ENCODE peak calls at places on chromosomes 13 and 19, in six cellular contexts. S is amygdala; T is cardiac fibroblast; P is effector CD4-positive, alpha-beta T cell; N is A549; M is PC-3. K is an unnamed sample.
A peak's percentile ranks its signal among the peaks of the same experiment; 100 is the strongest.

GRCh38 chr13:93029536-93029935 is 197.1 kb upstream of the GPC6 start:
- DNase-seq in M (no peak), P (no peak), T (peak; percentile 32), N (no peak), S (no peak), K (no peak)

GRCh38 chr19:47330466-47330869 is 1.5 kb upstream of the C5AR2 start:
- DNase-seq in N (no peak), M (no peak), P (no peak), S (no peak), T (peak; percentile 8), K (no peak)

GRCh38 chr19:38386300-38386967 is 1.4 kb downstream of the GGN start:
- DNase-seq in N (no peak), S (no peak), T (no peak), M (no peak), P (no peak), K (no peak)

GRCh38 chr13:30149248-30149647 is 158.1 kb downstream of the KATNAL1 start:
- DNase-seq in M (no peak), P (no peak), N (no peak), T (no peak), S (no peak), K (no peak)

GRCh38 chr13:101415358-101416174 is 742 bp downstream of the NALCN start:
- DNase-seq in S (peak; percentile 72), N (peak; percentile 4), P (no peak), M (no peak), T (no peak), K (no peak)

GRCh38 chr13:114128624-114129522 is 3.5 kb downstream of the RASA3 start:
- DNase-seq in M (peak; percentile 77), N (no peak), S (no peak), P (peak; percentile 86), T (peak; percentile 89), K (peak; percentile 73)

GRCh38 chr19:9945319-9945966 is 9.1 kb upstream of the OLFM2 start:
- DNase-seq in T (peak; percentile 99), N (peak; percentile 37), P (no peak), S (peak; percentile 3), M (peak; percentile 87), K (no peak)

GRCh38 chr13:67139551-67139950 is 90.6 kb downstream of the PCDH9 start:
- DNase-seq in M (no peak), S (no peak), T (no peak), P (no peak), N (no peak), K (no peak)

GRCh38 chr19:46447824-46448223 is 19.1 kb upstream of the PNMA8C start:
- DNase-seq in P (no peak), T (no peak), M (no peak), N (no peak), S (no peak), K (no peak)

GRCh38 chr19:3291644-3292043 is 67.2 kb downstream of the CELF5 start:
- DNase-seq in P (no peak), T (no peak), M (no peak), N (no peak), S (no peak), K (no peak)

GRCh38 chr19:7560271-7560670 is 24.8 kb downstream of the PNPLA6 start:
- DNase-seq in P (no peak), T (no peak), M (no peak), S (no peak), N (peak; percentile 31), K (no peak)

GRCh38 chr13:26920614-26921355 is 160.2 kb upstream of the GPR12 start:
- DNase-seq in T (no peak), P (no peak), N (no peak), M (no peak), S (no peak), K (no peak)

GRCh38 chr19:40282920-40283319 is 2.2 kb downstream of the AKT2 start:
- DNase-seq in P (no peak), S (no peak), N (no peak), T (no peak), M (no peak), K (no peak)

GRCh38 chr13:87129602-87130300 is 541.4 kb upstream of the SLITRK5 start:
- DNase-seq in T (peak; percentile 21), S (no peak), N (no peak), P (no peak), M (peak; percentile 23), K (no peak)

GRCh38 chr13:38369058-38369457 is 19.4 kb downstream of the UFM1 start:
- DNase-seq in P (no peak), N (no peak), S (no peak), T (no peak), M (no peak), K (no peak)

GRCh38 chr13:100495455-100495854 is 93.1 kb downstream of the GGACT start:
- DNase-seq in S (no peak), N (no peak), P (no peak), M (no peak), T (no peak), K (no peak)

GRCh38 chr13:31767175-31767900 is 28.0 kb downstream of the RXFP2 start:
- DNase-seq in M (no peak), T (peak; percentile 79), N (no peak), S (no peak), P (no peak), K (no peak)

GRCh38 chr13:98778749-98779148 is 26.3 kb upstream of the SLC15A1 start:
- DNase-seq in T (peak; percentile 44), N (no peak), S (no peak), M (peak; percentile 22), P (no peak), K (no peak)

GRCh38 chr19:5308471-5309437 is 31.9 kb downstream of the PTPRS start:
- DNase-seq in N (no peak), M (no peak), P (no peak), S (peak; percentile 57), T (peak; percentile 94), K (no peak)

GRCh38 chr13:70108276-70108845 is at the start of gene KLHL1:
- DNase-seq in P (no peak), N (no peak), T (no peak), S (no peak), M (no peak), K (no peak)

GRCh38 chr19:18435185-18435841 is 2.6 kb downstream of the ISYNA1 start:
- DNase-seq in S (no peak), N (no peak), T (no peak), M (no peak), P (no peak), K (no peak)

GRCh38 chr19:15010497-15011255 is 31.0 kb upstream of the SLC1A6 start:
- DNase-seq in P (no peak), M (no peak), N (no peak), T (no peak), S (no peak), K (no peak)

GRCh38 chr13:51844862-51845573 is at the start of gene TMEM272:
- DNase-seq in N (peak; percentile 39), P (peak; percentile 27), S (peak; percentile 15), T (peak; percentile 41), M (peak; percentile 34), K (peak; percentile 30)

GRCh38 chr13:79775830-79776229 is 294.9 kb downstream of the NDFIP2 start:
- DNase-seq in N (peak; percentile 63), M (peak; percentile 73), P (no peak), T (peak; percentile 88), S (no peak), K (no peak)

GRCh38 chr19:41795031-41795461 is 1.3 kb upstream of the CEACAM3 start:
- DNase-seq in S (no peak), M (peak; percentile 70), T (peak; percentile 43), P (peak; percentile 53), N (peak; percentile 70), K (peak; percentile 65)

GRCh38 chr13:79392882-79393563 is 13.0 kb downstream of the RBM26 start:
- DNase-seq in S (no peak), P (no peak), M (peak; percentile 58), T (no peak), N (no peak), K (no peak)

GRCh38 chr19:46515290-46515609 is 19.6 kb upstream of the PNMA8B start:
- DNase-seq in S (no peak), M (no peak), N (no peak), P (no peak), T (no peak), K (no peak)

GRCh38 chr19:10468133-10468532 is 35.0 kb downstream of the KEAP1 start:
- DNase-seq in P (no peak), M (no peak), S (no peak), N (no peak), T (no peak), K (no peak)

GRCh38 chr19:48681127-48681470 is 8.3 kb upstream of the NTN5 start:
- DNase-seq in S (peak; percentile 4), M (no peak), P (no peak), T (peak; percentile 85), N (no peak), K (no peak)

GRCh38 chr13:71169125-71169524 is 697.9 kb downstream of the DACH1 start:
- DNase-seq in T (no peak), S (no peak), N (no peak), M (no peak), P (no peak), K (no peak)

GRCh38 chr13:94640676-94641075 is 39.0 kb downstream of the GPR180 start:
- DNase-seq in N (no peak), T (peak; percentile 4), P (no peak), S (no peak), M (peak; percentile 27), K (no peak)

GRCh38 chr13:113634279-113635047 is 23.5 kb downstream of the ATP4B start:
- DNase-seq in N (no peak), S (no peak), T (no peak), P (no peak), M (no peak), K (no peak)

GRCh38 chr13:45119469-45119989 is 781 bp upstream of the GTF2F2 start:
- DNase-seq in T (peak; percentile 64), M (no peak), S (no peak), N (no peak), P (peak; percentile 60), K (peak; percentile 63)

K was measured in effector memory CD8-positive, alpha-beta T cell.